ENCODE peak calls at places on chromosomes 1 and 21, in nine cellular contexts. O is foreskin fibroblast, P is endothelial cell, E is Panc1, Z is fibroblast of mammary gland, V is uterus, S is thyroid gland, I is Peyer's patch, R is left ventricle myocardium inferior. Y is an unnamed sample.

GRCh38 chr1:153547560-153548551 is 1.2 kb downstream of the S100A3 start:
- DNase-seq in O (no peak), P (no peak), E (no peak), Z (no peak), V (peak; percentile 17), S (no peak), I (no peak), R (no peak), Y (no peak)

GRCh38 chr1:65075123-65075976 is 72.7 kb upstream of the AK4 start:
- DNase-seq in O (peak; percentile 48), P (peak; percentile 52), E (peak; percentile 51), Z (peak; percentile 76), V (peak; percentile 68), S (peak; percentile 46), I (peak; percentile 62), R (no peak), Y (no peak)

GRCh38 chr1:231160851-231161710 is 777 bp upstream of the TRIM67 start:
- DNase-seq in O (no peak), P (peak; percentile 22), E (no peak), Z (no peak), V (no peak), S (no peak), I (no peak), R (no peak), Y (no peak)

GRCh38 chr1:94539496-94539895 is 2.1 kb downstream of the F3 start:
- DNase-seq in O (no peak), P (no peak), E (no peak), Z (peak; percentile 62), V (no peak), S (no peak), I (no peak), R (peak; percentile 31), Y (no peak)

GRCh38 chr1:59178339-59178744 is 118.6 kb upstream of the FGGY start:
- DNase-seq in O (peak; percentile 63), P (no peak), E (no peak), Z (peak; percentile 89), V (peak; percentile 67), S (peak; percentile 18), I (no peak), R (peak; percentile 46), Y (no peak)

GRCh38 chr1:222028694-222029093 is 286.8 kb upstream of the DUSP10 start:
- DNase-seq in O (no peak), P (no peak), E (no peak), Z (no peak), V (no peak), S (no peak), I (no peak), R (no peak), Y (no peak)

GRCh38 chr21:36320421-36321324 is 676 bp downstream of the MORC3 start:
- DNase-seq in O (peak; percentile 76), P (peak; percentile 74), E (no peak), Z (peak; percentile 73), V (peak; percentile 56), S (peak; percentile 73), I (peak; percentile 82), R (peak; percentile 25), Y (peak; percentile 28)

GRCh38 chr1:244672961-244673695 is 20.2 kb downstream of the DESI2 start:
- DNase-seq in O (no peak), P (no peak), E (no peak), Z (peak; percentile 58), V (peak; percentile 27), S (no peak), I (no peak), R (peak; percentile 25), Y (peak; percentile 18)

GRCh38 chr1:89603651-89604413 is 29.1 kb upstream of the LRRC8C start:
- DNase-seq in O (peak; percentile 24), P (no peak), E (no peak), Z (peak; percentile 75), V (no peak), S (no peak), I (no peak), R (no peak), Y (no peak)

GRCh38 chr1:101200513-101200912 is 36.3 kb upstream of the S1PR1 start:
- DNase-seq in O (peak; percentile 90), P (no peak), E (no peak), Z (peak; percentile 80), V (no peak), S (no peak), I (no peak), R (no peak), Y (peak; percentile 46)

GRCh38 chr1:173420330-173420806 is 56.8 kb upstream of the PRDX6 start:
- DNase-seq in O (peak; percentile 70), P (peak; percentile 62), E (no peak), Z (peak; percentile 88), V (peak; percentile 65), S (peak; percentile 64), I (peak; percentile 38), R (peak; percentile 26), Y (peak; percentile 43)

GRCh38 chr1:104132386-104132973 is 382.8 kb downstream of the AMY1C start:
- DNase-seq in O (no peak), P (peak; percentile 23), E (peak; percentile 15), Z (peak; percentile 0), V (no peak), S (no peak), I (no peak), R (no peak), Y (no peak)

GRCh38 chr1:111516008-111516535 is 12.6 kb upstream of the ADORA3 start:
- DNase-seq in O (peak; percentile 40), P (peak; percentile 37), E (no peak), Z (peak; percentile 73), V (peak; percentile 78), S (peak; percentile 23), I (peak; percentile 62), R (peak; percentile 58), Y (no peak)

GRCh38 chr1:87478231-87478630 is 149.6 kb downstream of the LMO4 start:
- DNase-seq in O (no peak), P (peak; percentile 7), E (no peak), Z (peak; percentile 23), V (no peak), S (peak; percentile 7), I (no peak), R (peak; percentile 29), Y (no peak)

GRCh38 chr1:101371259-101371658 is 134.4 kb downstream of the S1PR1 start:
- DNase-seq in O (peak; percentile 68), P (no peak), E (no peak), Z (peak; percentile 87), V (no peak), S (no peak), I (no peak), R (no peak), Y (no peak)

GRCh38 chr1:212293579-212293978 is 8.4 kb downstream of the PPP2R5A start:
- DNase-seq in O (no peak), P (no peak), E (no peak), Z (peak; percentile 24), V (no peak), S (no peak), I (no peak), R (no peak), Y (no peak)
- TF ChIP-seq CTCF in O (peak; percentile 19), P (peak; percentile 13), E (peak; percentile 24), Z (peak; percentile 29), V (peak; percentile 9), S (peak; percentile 21), I (peak; percentile 42), R (peak; percentile 42), Y (no peak)

GRCh38 chr1:184482113-184482512 is 95.3 kb downstream of the C1orf21 start:
- DNase-seq in O (no peak), P (no peak), E (no peak), Z (peak; percentile 52), V (peak; percentile 47), S (peak; percentile 51), I (peak; percentile 22), R (peak; percentile 75), Y (peak; percentile 44)

GRCh38 chr1:184479435-184480202 is 92.8 kb downstream of the C1orf21 start:
- DNase-seq in O (no peak), P (no peak), E (no peak), Z (no peak), V (no peak), S (no peak), I (no peak), R (no peak), Y (no peak)

GRCh38 chr1:184480711-184481110 is 93.9 kb downstream of the C1orf21 start:
- DNase-seq in O (no peak), P (no peak), E (no peak), Z (no peak), V (no peak), S (no peak), I (no peak), R (no peak), Y (no peak)

GRCh38 chr1:184485731-184486723 is 99.2 kb downstream of the C1orf21 start:
- DNase-seq in O (no peak), P (no peak), E (no peak), Z (no peak), V (no peak), S (peak; percentile 20), I (no peak), R (no peak), Y (no peak)

GRCh38 chr1:184483101-184483813 is 96.4 kb downstream of the C1orf21 start:
- DNase-seq in O (peak; percentile 66), P (no peak), E (no peak), Z (peak; percentile 90), V (peak; percentile 78), S (peak; percentile 81), I (no peak), R (no peak), Y (peak; percentile 14)
- TF ChIP-seq CTCF in O (no peak), P (no peak), E (no peak), Z (peak; percentile 29), V (peak; percentile 17), S (peak; percentile 21), I (no peak), R (no peak), Y (peak; percentile 3)

DNA sequence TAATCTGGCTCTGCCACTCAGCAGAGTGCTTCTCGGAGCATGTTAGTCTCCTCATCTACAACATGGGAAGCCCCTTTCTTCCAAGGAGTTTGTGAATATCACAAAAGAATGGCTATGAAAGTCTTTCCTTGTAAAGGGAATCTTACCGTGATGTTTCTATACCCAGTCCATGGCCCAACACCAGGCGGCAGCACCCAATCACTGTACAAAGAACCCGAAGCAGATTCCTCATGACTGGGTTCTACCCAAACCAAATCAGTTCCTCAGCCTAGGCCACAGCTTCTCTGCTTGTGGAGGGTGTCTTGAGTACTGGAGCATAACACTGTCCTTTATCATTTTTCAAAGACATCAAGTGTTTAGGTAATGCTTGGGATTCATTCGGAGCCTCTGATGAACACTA is 16.6 kb upstream of the SLFNL1 start:
- DNase-seq in O (no peak), P (no peak), E (no peak), Z (peak; percentile 15), V (no peak), S (no peak), I (no peak), R (no peak), Y (no peak)
- TF ChIP-seq CTCF in O (peak; percentile 25), P (no peak), E (peak; percentile 56), Z (peak; percentile 27), V (peak; percentile 10), S (no peak), I (no peak), R (no peak), Y (peak; percentile 17)

GRCh38 chr1:189859385-189859977 is 618.2 kb downstream of the BRINP3 start:
- DNase-seq in O (no peak), P (peak; percentile 14), E (peak; percentile 22), Z (peak; percentile 0), V (no peak), S (no peak), I (no peak), R (no peak), Y (no peak)
- TF ChIP-seq CTCF in O (peak; percentile 33), P (peak; percentile 78), E (peak; percentile 71), Z (peak; percentile 41), V (no peak), S (no peak), I (peak; percentile 48), R (peak; percentile 19), Y (peak; percentile 16)

Y was measured in AG09319.